ENCODE peak calls at places on chromosomes 6 and 20, in four cellular contexts. X is stimulated activated CD8-positive, alpha-beta memory T cell treated with anti-CD3 and anti-CD28 coated beads, Interleukin-15, amount 100 ng/mL, for 1 hour; G is NCI-H774; I is astrocyte of the spinal cord. A is an unnamed sample.

GRCh38 chr20:58755062-58755697 is 62.6 kb downstream of the NPEPL1 start:
- DNase-seq in X (no peak), G (no peak), I (no peak), A (no peak)

GRCh38 chr6:7505196-7505699 is 36.2 kb upstream of the DSP start:
- DNase-seq in X (no peak), G (peak), I (peak), A (peak)

GRCh38 chr6:21278078-21278790 is 315.3 kb upstream of the SOX4 start:
- DNase-seq in X (no peak), G (no peak), I (no peak), A (no peak)

GRCh38 chr20:53944796-53945195 is 125.6 kb downstream of the BCAS1 start:
- DNase-seq in X (no peak), G (no peak), I (no peak), A (no peak)

GRCh38 chr6:99605074-99605726 is 1.4 kb upstream of the PRDM13 start:
- DNase-seq in X (no peak), G (no peak), I (no peak), A (no peak)

GRCh38 chr6:163457637-163458561 is 43.4 kb downstream of the QKI start:
- DNase-seq in X (no peak), G (no peak), I (peak), A (peak)

GRCh38 chr6:148935705-148936306 is 189.0 kb downstream of the UST start:
- DNase-seq in X (no peak), G (no peak), I (peak), A (peak)

GRCh38 chr6:123022980-123023379 is 26.9 kb downstream of the CLVS2 start:
- DNase-seq in X (no peak), G (no peak), I (peak), A (no peak)

GRCh38 chr20:46151936-46152335 is 33.8 kb downstream of the CD40 start:
- DNase-seq in X (no peak), G (no peak), I (no peak), A (no peak)

GRCh38 chr20:24773168-24773567 is 175.9 kb upstream of the CST7 start:
- DNase-seq in X (no peak), G (no peak), I (peak), A (no peak)

GRCh38 chr6:31308050-31308844 is 36.4 kb upstream of the HLA-C start:
- DNase-seq in X (peak), G (peak), I (no peak), A (no peak)

GRCh38 chr6:75376347-75377024 is 91.9 kb upstream of the TMEM30A start:
- DNase-seq in X (no peak), G (no peak), I (peak), A (peak)

GRCh38 chr6:164419099-164419498 is 890.3 kb downstream of the C6orf118 start:
- DNase-seq in X (no peak), G (no peak), I (no peak), A (no peak)

GRCh38 chr6:43107344-43108062 is 31.4 kb downstream of the PTK7 start:
- DNase-seq in X (no peak), G (peak), I (no peak), A (no peak)

GRCh38 chr6:143049611-143050010 is 11.1 kb upstream of the AIG1 start:
- DNase-seq in X (no peak), G (no peak), I (no peak), A (no peak)

GRCh38 chr6:106882133-106882532 is 92.4 kb downstream of the CD24 start:
- DNase-seq in X (no peak), G (no peak), I (no peak), A (no peak)

GRCh38 chr6:47413752-47414516 is 63.7 kb upstream of the CD2AP start:
- DNase-seq in X (no peak), G (peak), I (peak), A (peak)

GRCh38 chr20:42649716-42650115 is 540.0 kb downstream of the PTPRT start:
- DNase-seq in X (no peak), G (no peak), I (no peak), A (no peak)

GRCh38 chr20:47175501-47175900 is 181.0 kb downstream of the ZMYND8 start:
- DNase-seq in X (no peak), G (no peak), I (no peak), A (no peak)

GRCh38 chr6:45835725-45836437 is 179.8 kb downstream of the CLIC5 start:
- DNase-seq in X (no peak), G (no peak), I (no peak), A (no peak)

GRCh38 chr20:43915209-43916072 is 789 bp downstream of the TOX2 start:
- DNase-seq in X (no peak), G (no peak), I (peak), A (peak)

GRCh38 chr6:81787313-81788068 is 35.0 kb upstream of the TENT5A start:
- DNase-seq in X (no peak), G (peak), I (peak), A (peak)

GRCh38 chr6:4935486-4935885 is 68.4 kb downstream of the RPP40 start:
- DNase-seq in X (no peak), G (no peak), I (no peak), A (no peak)

GRCh38 chr6:139748353-139749146 is 374.1 kb upstream of the CITED2 start:
- DNase-seq in X (no peak), G (no peak), I (no peak), A (peak)

GRCh38 chr6:108750801-108751200 is 97.4 kb upstream of the ARMC2 start:
- DNase-seq in X (no peak), G (no peak), I (no peak), A (no peak)

GRCh38 chr6:80742481-80742880 is 636.0 kb downstream of the BCKDHB start:
- DNase-seq in X (no peak), G (no peak), I (peak), A (peak)

GRCh38 chr6:52304917-52305316 is 20.4 kb upstream of the MCM3 start:
- DNase-seq in X (no peak), G (no peak), I (peak), A (peak)

GRCh38 chr6:28875348-28875747 is 48.4 kb downstream of the TRIM27 start:
- DNase-seq in X (no peak), G (no peak), I (no peak), A (no peak)

GRCh38 chr20:4737857-4738627 is 16.3 kb downstream of the PRND start:
- DNase-seq in X (no peak), G (no peak), I (no peak), A (no peak)

GRCh38 chr6:57284056-57284455 is 33.4 kb upstream of the PRIM2 start:
- DNase-seq in X (no peak), G (no peak), I (no peak), A (peak)

GRCh38 chr6:2462831-2463230 is 217.4 kb upstream of the GMDS start:
- DNase-seq in X (no peak), G (no peak), I (no peak), A (no peak)

GRCh38 chr20:5270608-5271007 is 46.1 kb downstream of the PROKR2 start:
- DNase-seq in X (no peak), G (no peak), I (no peak), A (no peak)

GRCh38 chr6:44057238-44057930 is 69.9 kb downstream of the MRPL14 start:
- DNase-seq in X (no peak), G (no peak), I (no peak), A (peak)

GRCh38 chr20:5126512-5127203 is at the start of gene CDS2:
- DNase-seq in X (peak), G (peak), I (peak), A (peak)

GRCh38 chr6:154894903-154895302 is 100.2 kb upstream of the TIAM2 start:
- DNase-seq in X (no peak), G (no peak), I (no peak), A (no peak)

GRCh38 chr20:58715709-58716475 is 23.3 kb downstream of the NPEPL1 start:
- DNase-seq in X (no peak), G (no peak), I (no peak), A (no peak)

GRCh38 chr6:22926613-22927348 is 357.4 kb downstream of the HDGFL1 start:
- DNase-seq in X (no peak), G (no peak), I (no peak), A (no peak)

GRCh38 chr6:3773696-3774298 is 22.3 kb upstream of the PXDC1 start:
- DNase-seq in X (no peak), G (no peak), I (peak), A (no peak)